ENCODE peak calls at places on chromosomes 6 and 20, in six cellular contexts. B is heart left ventricle; J is activated CD4-positive, CD25-positive, alpha-beta regulatory T cell; E is stimulated activated naive CD8-positive, alpha-beta T cell treated with anti-CD3 and anti-CD28 coated beads, Interleukin-15, Interleukin-2, amounts not matched to agents 100 U/mL and 50 U/mL, for 24 hours; K is activated CD8-positive, alpha-beta memory T cell treated with anti-CD3 and anti-CD28 coated beads, Interleukin-2, amount 10 ng/mL, durations not matched to agents 7 days and 5 days; D is NCI-H1930. F is an unnamed sample.

GRCh38 chr6:125102411-125102810 is 51.2 kb upstream of the TPD52L1 start:
- DNase-seq in B (no peak), J (no peak), E (no peak), K (no peak), D (no peak), F (no peak)

GRCh38 chr20:37989601-37990001 is 43.7 kb downstream of the TTI1 start:
- DNase-seq in B (peak), J (no peak), E (no peak), K (no peak), D (no peak), F (no peak)

GRCh38 chr6:4374231-4374630 is 238.9 kb upstream of the ECI2 start:
- DNase-seq in B (no peak), J (no peak), E (no peak), K (no peak), D (no peak), F (no peak)

GRCh38 chr20:60749804-60750602 is 502.1 kb upstream of the CDH4 start:
- DNase-seq in B (no peak), J (no peak), E (no peak), K (no peak), D (no peak), F (no peak)

GRCh38 chr6:105215506-105215905 is 35.7 kb upstream of the POPDC3 start:
- DNase-seq in B (no peak), J (no peak), E (no peak), K (no peak), D (no peak), F (no peak)

GRCh38 chr6:151209071-151209831 is 30.5 kb upstream of the AKAP12 start:
- DNase-seq in B (no peak), J (no peak), E (no peak), K (no peak), D (no peak), F (no peak)

GRCh38 chr6:16511723-16512584 is 249.3 kb downstream of the ATXN1 start:
- DNase-seq in B (no peak), J (no peak), E (no peak), K (peak), D (no peak), F (no peak)

GRCh38 chr6:75757295-75757694 is 8.3 kb downstream of the MYO6 start:
- DNase-seq in B (no peak), J (no peak), E (no peak), K (no peak), D (no peak), F (no peak)

GRCh38 chr6:49918787-49919186 is 45.2 kb downstream of the DEFB114 start:
- DNase-seq in B (no peak), J (no peak), E (no peak), K (no peak), D (no peak), F (no peak)

GRCh38 chr6:72248621-72249020 is 362.3 kb downstream of the RIMS1 start:
- DNase-seq in B (no peak), J (no peak), E (no peak), K (no peak), D (no peak), F (no peak)

GRCh38 chr6:118999494-118999893 is 64.5 kb upstream of the MCM9 start:
- DNase-seq in B (no peak), J (no peak), E (no peak), K (no peak), D (no peak), F (no peak)

GRCh38 chr6:163554032-163554431 is 139.5 kb downstream of the QKI start:
- DNase-seq in B (no peak), J (no peak), E (no peak), K (no peak), D (no peak), F (no peak)

GRCh38 chr6:159306134-159306537 is 136.9 kb downstream of the FNDC1 start:
- DNase-seq in B (no peak), J (no peak), E (no peak), K (no peak), D (no peak), F (no peak)

GRCh38 chr20:19073584-19074198 is 138.8 kb upstream of the SLC24A3 start:
- DNase-seq in B (no peak), J (no peak), E (no peak), K (no peak), D (no peak), F (no peak)

GRCh38 chr6:169991031-169991390 is 239.6 kb downstream of the ERMARD start:
- DNase-seq in B (no peak), J (no peak), E (no peak), K (no peak), D (no peak), F (no peak)

GRCh38 chr20:22810626-22811559 is 224.2 kb upstream of the SSTR4 start:
- DNase-seq in B (no peak), J (no peak), E (no peak), K (no peak), D (no peak), F (no peak)

GRCh38 chr6:2733736-2734480 is 16.8 kb downstream of the MYLK4 start:
- DNase-seq in B (peak), J (no peak), E (no peak), K (no peak), D (no peak), F (no peak)

GRCh38 chr6:36633370-36633769 is 39.2 kb downstream of the SRSF3 start:
- DNase-seq in B (peak), J (no peak), E (no peak), K (no peak), D (no peak), F (no peak)

GRCh38 chr6:11212625-11213024 is 19.8 kb downstream of the NEDD9 start:
- DNase-seq in B (peak), J (no peak), E (no peak), K (no peak), D (no peak), F (no peak)

GRCh38 chr6:125537090-125537489 is 212.3 kb upstream of the HEY2 start:
- DNase-seq in B (peak), J (no peak), E (no peak), K (no peak), D (no peak), F (no peak)

GRCh38 chr6:113182370-113183141 is 674.6 kb upstream of the MARCKS start:
- DNase-seq in B (no peak), J (no peak), E (no peak), K (no peak), D (peak), F (no peak)

GRCh38 chr6:25061289-25061945 is 125.7 kb upstream of the RIPOR2 start:
- DNase-seq in B (no peak), J (no peak), E (no peak), K (no peak), D (no peak), F (no peak)

GRCh38 chr20:1757072-1757471 is 99.5 kb upstream of the SIRPG start:
- DNase-seq in B (no peak), J (no peak), E (no peak), K (no peak), D (no peak), F (no peak)

GRCh38 chr6:7051780-7052440 is 55.9 kb upstream of the RREB1 start:
- DNase-seq in B (peak), J (peak), E (peak), K (no peak), D (no peak), F (no peak)

GRCh38 chr6:49632712-49633111 is 3.9 kb downstream of the RHAG start:
- DNase-seq in B (no peak), J (no peak), E (no peak), K (no peak), D (no peak), F (no peak)

GRCh38 chr6:11806561-11807317 is 28.1 kb upstream of the ADTRP start:
- DNase-seq in B (no peak), J (no peak), E (peak), K (no peak), D (no peak), F (no peak)

GRCh38 chr6:38021571-38021970 is 202.0 kb downstream of the ZFAND3 start:
- DNase-seq in B (no peak), J (no peak), E (no peak), K (no peak), D (no peak), F (no peak)

GRCh38 chr20:44057698-44058675 is 129.0 kb downstream of the JPH2 start:
- DNase-seq in B (no peak), J (no peak), E (no peak), K (no peak), D (no peak), F (peak)

GRCh38 chr6:153210083-153210482 is 79.0 kb upstream of the RGS17 start:
- DNase-seq in B (no peak), J (no peak), E (no peak), K (no peak), D (no peak), F (no peak)

GRCh38 chr6:127514396-127515227 is 4.5 kb downstream of the MTCL3 start:
- DNase-seq in B (peak), J (no peak), E (peak), K (peak), D (no peak), F (no peak)

GRCh38 chr20:11112837-11113236 is 439.0 kb upstream of the JAG1 start:
- DNase-seq in B (no peak), J (no peak), E (no peak), K (no peak), D (no peak), F (no peak)

GRCh38 chr20:34443546-34443945 is 72.7 kb upstream of the DYNLRB1 start:
- DNase-seq in B (no peak), J (no peak), E (no peak), K (no peak), D (no peak), F (no peak)

GRCh38 chr6:89977808-89978748 is 83.8 kb downstream of the GJA10 start:
- DNase-seq in B (peak), J (no peak), E (no peak), K (no peak), D (no peak), F (no peak)

GRCh38 chr6:108946695-108947094 is 98.5 kb downstream of the ARMC2 start:
- DNase-seq in B (no peak), J (no peak), E (no peak), K (no peak), D (no peak), F (no peak)

GRCh38 chr6:121064345-121064744 is 269.9 kb downstream of the TBC1D32 start:
- DNase-seq in B (no peak), J (no peak), E (no peak), K (no peak), D (no peak), F (no peak)

GRCh38 chr20:49397525-49397924 is 84.9 kb downstream of the KCNB1 start:
- DNase-seq in B (no peak), J (no peak), E (no peak), K (no peak), D (no peak), F (no peak)

GRCh38 chr6:152356659-152357058 is 280.5 kb downstream of the SYNE1 start:
- DNase-seq in B (no peak), J (no peak), E (no peak), K (no peak), D (no peak), F (no peak)

F was measured in chondrocyte.